ENCODE peak calls at places on chromosomes 12 and 14, in seven cellular contexts. T is RWPE2, A is IMR-90, N is mesothelial cell of epicardium, D is brain microvascular endothelial cell, Q is fibroblast of lung, C is AG10803. H is an unnamed sample.

GRCh38 chr12:91922139-91922538 is 223.5 kb downstream of the BTG1 start:
- DNase-seq in A (peak), C (peak), D (no peak), T (no peak), Q (no peak), N (no peak), H (no peak)

GRCh38 chr14:60310086-60310684 is 61.2 kb downstream of the PPM1A start:
- DNase-seq in C (no peak), N (no peak), T (no peak), A (peak), Q (no peak), D (no peak), H (no peak)

GRCh38 chr12:89663577-89664357 is 44.9 kb downstream of the ATP2B1 start:
- DNase-seq in D (peak), T (no peak), A (peak), C (peak), N (no peak), Q (peak), H (no peak)

GRCh38 chr14:26389646-26390508 is 208.0 kb downstream of the NOVA1 start:
- DNase-seq in T (no peak), C (peak), Q (peak), A (peak), N (no peak), D (no peak), H (no peak)

GRCh38 chr12:78194448-78194847 is 363.8 kb downstream of the NAV3 start:
- DNase-seq in N (no peak), T (no peak), A (peak), Q (peak), D (peak), C (peak), H (no peak)

GRCh38 chr14:86143248-86143647 is 613.3 kb downstream of the FLRT2 start:
- DNase-seq in N (no peak), A (no peak), C (no peak), T (no peak), Q (no peak), D (no peak), H (no peak)

GRCh38 chr14:36052681-36053080 is 123.8 kb downstream of the PTCSC3 start:
- DNase-seq in T (no peak), N (no peak), A (no peak), Q (no peak), D (no peak), C (no peak), H (no peak)

GRCh38 chr14:92651793-92652382 is 96.5 kb downstream of the LGMN start:
- DNase-seq in Q (no peak), A (no peak), C (no peak), N (no peak), D (no peak), T (no peak), H (no peak)

GRCh38 chr14:72352012-72352411 is 419.8 kb downstream of the RGS6 start:
- DNase-seq in N (no peak), A (no peak), C (no peak), T (no peak), D (no peak), Q (no peak), H (no peak)

GRCh38 chr12:96412431-96412830 is 12.2 kb upstream of the CDK17 start:
- DNase-seq in D (no peak), Q (no peak), C (no peak), T (no peak), N (no peak), A (no peak), H (no peak)

GRCh38 chr12:131057722-131058515 is 104.2 kb downstream of the ADGRD1 start:
- DNase-seq in C (no peak), N (no peak), T (no peak), D (no peak), Q (no peak), A (no peak), H (no peak)

GRCh38 chr14:73724696-73725095 is 10.5 kb upstream of the PNMA1 start:
- DNase-seq in Q (no peak), T (peak), D (no peak), C (no peak), A (no peak), N (no peak), H (no peak)

GRCh38 chr14:100965296-100965695 is 61.8 kb upstream of the RTL1 start:
- DNase-seq in A (no peak), D (no peak), Q (peak), T (no peak), N (no peak), C (no peak), H (no peak)

GRCh38 chr12:126286203-126286602 is 1221.0 kb downstream of the AACS start:
- DNase-seq in C (no peak), N (no peak), D (no peak), T (no peak), Q (no peak), A (no peak), H (no peak)

GRCh38 chr12:100403446-100403845 is 46.6 kb downstream of the SLC17A8 start:
- DNase-seq in Q (peak), N (no peak), T (no peak), C (no peak), A (no peak), D (peak), H (no peak)

GRCh38 chr14:69050235-69051184 is 71.4 kb upstream of the ACTN1 start:
- DNase-seq in A (no peak), C (peak), Q (no peak), T (no peak), N (no peak), D (no peak), H (no peak)

GRCh38 chr14:90820958-90821357 is 4.7 kb upstream of the TTC7B start:
- DNase-seq in C (peak), A (peak), N (no peak), T (no peak), D (peak), Q (peak), H (no peak)

GRCh38 chr12:52433501-52434095 is 573 bp downstream of the KRT75 start:
- DNase-seq in T (peak), C (no peak), A (no peak), N (no peak), Q (no peak), D (no peak), H (no peak)

GRCh38 chr14:50061664-50062437 is 54.5 kb downstream of the VCPKMT start:
- DNase-seq in C (peak), D (no peak), T (no peak), N (no peak), A (peak), Q (peak), H (no peak)

GRCh38 chr12:84767079-84767478 is 145.5 kb downstream of the SLC6A15 start:
- DNase-seq in A (no peak), D (no peak), N (no peak), C (no peak), T (no peak), Q (no peak), H (no peak)

GRCh38 chr14:35337074-35337556 is 44.9 kb downstream of the PSMA6 start:
- DNase-seq in C (no peak), D (no peak), N (no peak), T (no peak), A (no peak), Q (no peak), H (no peak)

GRCh38 chr12:87953257-87953860 is 75.8 kb downstream of the C12orf50 start:
- DNase-seq in A (peak), C (peak), Q (peak), T (no peak), N (no peak), D (peak), H (no peak)

GRCh38 chr14:100834441-100835277 is 8.7 kb downstream of the MEG3 start:
- DNase-seq in C (no peak), N (no peak), Q (no peak), D (no peak), T (no peak), A (no peak), H (no peak)

GRCh38 chr12:131105736-131106356 is 152.1 kb downstream of the ADGRD1 start:
- DNase-seq in N (no peak), D (no peak), C (no peak), Q (no peak), T (no peak), A (no peak), H (peak)

GRCh38 chr14:77037886-77038511 is 9.5 kb upstream of the IRF2BPL start:
- DNase-seq in C (no peak), N (no peak), Q (peak), A (no peak), T (no peak), D (no peak), H (no peak)

GRCh38 chr12:78290606-78291345 is 460.1 kb downstream of the NAV3 start:
- DNase-seq in N (no peak), D (peak), Q (peak), A (peak), T (no peak), C (peak), H (no peak)

GRCh38 chr14:64728856-64729255 is 24.6 kb downstream of the PLEKHG3 start:
- DNase-seq in D (no peak), Q (no peak), C (no peak), T (peak), A (no peak), N (no peak), H (peak)
- TF ChIP-seq CTCF in D (no peak), Q (no peak), C (no peak), T (no peak), A (no peak), N (no peak), H (no peak)

DNA sequence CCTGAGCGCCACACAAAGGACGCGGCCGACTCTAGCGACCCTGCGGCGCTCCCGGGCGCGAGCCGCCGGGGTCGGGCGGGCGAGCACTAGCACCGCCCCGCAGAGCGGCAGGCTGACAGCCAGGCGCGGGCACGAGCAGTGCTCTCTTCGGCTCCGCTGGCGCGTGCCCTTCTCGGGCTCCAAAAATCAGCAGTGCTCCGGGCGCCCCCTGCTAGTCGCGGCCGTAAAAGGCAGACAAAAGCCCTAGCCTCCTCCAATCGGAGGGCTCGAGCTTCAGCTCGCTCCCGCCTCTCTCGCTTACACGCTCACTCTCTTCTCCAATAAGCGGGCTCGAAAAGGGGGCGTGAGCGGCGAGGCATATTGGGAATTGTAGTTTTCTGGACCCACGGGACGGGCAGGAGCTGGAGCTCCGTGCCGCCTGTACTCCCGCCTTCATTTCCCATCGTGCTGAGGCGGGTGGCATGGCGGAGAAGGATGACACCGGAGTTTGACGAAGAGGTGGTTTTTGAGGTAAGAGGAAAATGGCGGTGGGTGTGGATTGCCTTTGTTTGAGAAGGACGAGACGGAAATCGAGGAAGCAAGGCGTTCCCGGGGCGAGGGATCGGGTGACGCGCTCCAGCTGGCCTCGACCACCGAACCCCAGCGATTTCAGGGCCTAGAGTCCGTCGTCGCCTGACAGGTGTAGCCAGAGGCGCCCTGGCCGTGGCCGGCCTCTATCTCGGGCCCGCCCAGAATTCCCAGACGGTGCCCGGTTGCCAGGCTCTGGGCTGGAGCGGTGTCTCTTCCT is at the start of the genes FGD6 and VEZT:
- DNase-seq in C (peak), T (peak), D (peak), N (peak), Q (peak), A (peak), H (peak)
- TF ChIP-seq CTCF in C (peak), T (peak), D (peak), N (peak), Q (peak), A (peak), H (peak)

DNA sequence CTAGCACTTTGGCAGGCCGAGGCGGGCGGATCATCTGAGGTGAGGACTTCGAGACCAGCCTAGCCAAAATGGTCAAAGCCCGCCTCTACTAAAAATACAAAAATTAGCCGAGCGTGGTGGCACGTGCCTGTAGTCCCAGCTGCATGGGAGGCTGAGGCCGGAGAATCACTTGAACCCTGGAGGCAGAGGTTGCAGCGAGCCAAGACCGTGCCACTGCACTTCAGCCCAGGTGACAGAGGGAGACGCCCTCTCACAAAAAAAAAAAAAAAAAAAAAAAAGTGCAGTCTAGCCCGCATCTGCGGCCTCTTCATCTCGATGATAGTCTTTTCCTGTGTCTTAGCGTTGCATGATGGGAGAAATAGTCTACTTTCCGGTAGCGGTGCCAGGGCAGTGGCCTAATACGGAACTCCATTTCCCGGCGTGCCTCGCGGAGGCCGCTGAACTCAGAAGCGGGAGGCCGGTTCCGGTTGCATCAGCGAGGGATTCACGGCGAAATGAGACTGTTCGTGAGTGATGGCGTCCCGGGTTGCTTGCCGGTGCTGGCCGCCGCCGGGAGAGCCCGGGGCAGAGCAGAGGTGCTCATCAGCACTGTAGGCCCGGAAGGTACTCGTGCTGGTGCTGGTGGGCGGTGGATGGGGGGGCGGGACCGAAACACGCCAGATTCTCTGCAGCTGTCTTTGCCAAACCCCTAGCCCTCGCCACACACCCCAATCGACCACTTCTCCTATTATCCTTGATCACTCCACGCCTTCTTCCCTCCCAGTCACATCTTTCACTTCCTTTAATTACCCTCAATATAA is at the start of gene MARS1:
- DNase-seq in Q (peak), A (peak), N (peak), C (peak), D (peak), T (peak), H (peak)
- TF ChIP-seq CTCF in Q (no peak), A (no peak), N (no peak), C (no peak), D (no peak), T (peak), H (peak)

GRCh38 chr12:32305163-32305562 is 94.2 kb upstream of the FGD4 start:
- DNase-seq in Q (no peak), A (peak), N (no peak), T (no peak), C (peak), D (no peak), H (no peak)
- TF ChIP-seq CTCF in Q (no peak), A (peak), N (no peak), T (peak), C (peak), D (peak), H (no peak)

DNA sequence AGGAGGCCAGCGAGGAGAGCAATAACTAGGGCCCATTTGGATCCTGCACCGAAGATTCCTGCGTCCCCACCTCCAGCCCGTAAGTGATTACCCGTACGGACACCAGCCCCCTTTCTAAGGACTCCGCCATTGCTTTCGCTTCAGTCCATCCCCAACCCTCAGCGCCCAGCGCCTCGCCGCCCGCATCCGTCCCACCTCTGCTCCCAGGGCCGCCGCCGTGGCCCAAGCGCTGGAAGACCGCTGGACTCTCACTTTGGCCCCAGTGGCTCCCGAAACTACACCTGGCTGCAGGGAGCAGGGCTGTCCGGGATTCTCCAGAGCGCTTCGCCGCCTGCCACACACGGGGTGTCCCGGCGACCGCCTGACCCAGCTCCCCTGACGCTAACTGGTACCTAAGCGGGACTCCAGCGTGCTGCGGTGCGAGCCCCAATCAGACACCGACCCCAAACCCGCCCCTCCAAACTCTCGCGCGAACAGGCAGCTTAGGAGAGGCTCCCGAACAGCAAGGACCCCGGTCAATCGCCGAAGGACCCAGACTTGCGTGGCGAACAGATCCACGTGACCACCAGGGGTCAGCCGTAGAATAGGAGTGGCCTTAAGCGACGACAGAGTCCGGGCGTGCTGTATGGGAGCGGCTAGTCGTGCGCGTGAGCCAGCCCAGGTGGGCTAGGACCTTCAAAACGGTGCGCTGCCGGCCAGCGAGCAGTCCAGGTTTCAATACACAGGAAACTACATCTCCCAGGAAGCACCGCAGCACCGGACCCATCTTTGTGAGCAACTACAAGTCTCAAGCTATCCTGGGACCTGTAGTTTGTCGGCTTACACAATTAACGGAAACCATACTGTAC is at the start of gene CNPY2:
- DNase-seq in A (peak), C (peak), D (peak), N (peak), T (peak), Q (peak), H (peak)
- TF ChIP-seq CTCF in A (peak), C (no peak), D (peak), N (no peak), T (peak), Q (no peak), H (peak)

GRCh38 chr14:52951730-52952481 is 1.1 kb upstream of the FERMT2 start:
- DNase-seq in A (peak), C (peak), Q (peak), N (no peak), T (peak), D (peak), H (no peak)
- TF ChIP-seq CTCF in A (peak), C (peak), Q (peak), N (no peak), T (peak), D (peak), H (peak)

GRCh38 chr12:112855375-112855774 is 51.4 kb upstream of the OAS1 start:
- DNase-seq in D (no peak), N (no peak), Q (no peak), C (no peak), T (no peak), A (no peak), H (no peak)
- TF ChIP-seq CTCF in D (peak), N (no peak), Q (no peak), C (peak), T (peak), A (no peak), H (peak)

GRCh38 chr14:56280843-56281242 is 162.6 kb downstream of the PELI2 start:
- DNase-seq in A (no peak), D (no peak), T (no peak), Q (no peak), C (no peak), N (no peak), H (no peak)
- TF ChIP-seq CTCF in A (no peak), D (peak), T (peak), Q (no peak), C (peak), N (peak), H (peak)

H was measured in chondrocyte.